ENCODE peak calls at places on chromosomes 1 and 21, in eight cellular contexts. K is stomach, G is transverse colon, R is upper lobe of left lung, V is HepG2, L is spleen, W is suprapubic skin, D is GM23338. M is an unnamed sample.

GRCh38 chr1:72670902-72671301 is 388.6 kb upstream of the NEGR1 start:
- DNase-seq in V (no peak), K (no peak), L (no peak), W (no peak), R (no peak), G (no peak), D (peak; percentile 68), M (no peak)

GRCh38 chr1:94658221-94658620 is 116.7 kb upstream of the F3 start:
- DNase-seq in G (no peak), D (no peak), K (no peak), W (no peak), V (peak; percentile 19), R (no peak), L (no peak), M (no peak)

GRCh38 chr1:21335750-21336168 is 45.5 kb upstream of the ECE1 start:
- DNase-seq in D (no peak), L (peak; percentile 79), W (no peak), R (no peak), V (no peak), K (no peak), G (peak; percentile 17), M (no peak)

GRCh38 chr1:44250113-44250781 is 37.0 kb downstream of the DMAP1 start:
- DNase-seq in D (no peak), V (no peak), G (no peak), K (no peak), L (peak; percentile 71), R (no peak), W (no peak), M (no peak)

GRCh38 chr1:41666991-41667631 is 182.6 kb upstream of the EDN2 start:
- DNase-seq in W (no peak), D (no peak), L (peak; percentile 84), R (no peak), V (no peak), G (peak; percentile 43), K (peak; percentile 57), M (peak; percentile 60)

GRCh38 chr1:64396817-64397216 is 73.1 kb upstream of the CACHD1 start:
- DNase-seq in R (no peak), K (no peak), W (no peak), V (no peak), G (no peak), L (no peak), D (peak; percentile 77), M (no peak)

GRCh38 chr1:182120411-182121258 is 59.1 kb upstream of the ZNF648 start:
- DNase-seq in D (no peak), G (peak; percentile 39), L (no peak), W (no peak), V (peak; percentile 91), R (peak; percentile 41), K (peak; percentile 84), M (no peak)

GRCh38 chr1:234069760-234070159 is 165.3 kb downstream of the SLC35F3 start:
- DNase-seq in R (no peak), D (peak; percentile 38), V (no peak), W (no peak), G (no peak), K (no peak), L (no peak), M (no peak)

GRCh38 chr1:1168156-1168450 is 5.6 kb upstream of the TTLL10 start:
- DNase-seq in V (no peak), K (no peak), G (peak; percentile 10), L (peak; percentile 61), R (no peak), D (no peak), W (no peak), M (no peak)

GRCh38 chr1:185837711-185838110 is 103.5 kb downstream of the HMCN1 start:
- DNase-seq in D (no peak), L (no peak), G (no peak), W (no peak), R (no peak), K (no peak), V (no peak), M (no peak)

GRCh38 chr1:234702342-234703000 is 92.5 kb upstream of the IRF2BP2 start:
- DNase-seq in K (no peak), D (no peak), W (peak; percentile 85), G (no peak), L (no peak), R (no peak), V (no peak), M (no peak)

GRCh38 chr1:112674986-112675727 is 698 bp downstream of the MOV10 start:
- DNase-seq in G (peak; percentile 53), R (no peak), W (no peak), V (peak; percentile 14), L (peak; percentile 90), K (no peak), D (peak; percentile 82), M (no peak)

GRCh38 chr1:225422795-225423517 is 4.9 kb downstream of the LBR start:
- DNase-seq in D (no peak), V (no peak), K (no peak), R (no peak), L (no peak), W (no peak), G (no peak), M (no peak)

GRCh38 chr1:4653796-4654715 is at the start of gene AJAP1:
- DNase-seq in R (no peak), V (no peak), L (no peak), W (no peak), G (no peak), D (no peak), K (no peak), M (no peak)

GRCh38 chr1:113980120-113980519 is 846 bp downstream of the OLFML3 start:
- DNase-seq in K (peak; percentile 39), W (no peak), R (no peak), V (no peak), L (peak; percentile 77), G (peak; percentile 41), D (no peak), M (no peak)

DNA sequence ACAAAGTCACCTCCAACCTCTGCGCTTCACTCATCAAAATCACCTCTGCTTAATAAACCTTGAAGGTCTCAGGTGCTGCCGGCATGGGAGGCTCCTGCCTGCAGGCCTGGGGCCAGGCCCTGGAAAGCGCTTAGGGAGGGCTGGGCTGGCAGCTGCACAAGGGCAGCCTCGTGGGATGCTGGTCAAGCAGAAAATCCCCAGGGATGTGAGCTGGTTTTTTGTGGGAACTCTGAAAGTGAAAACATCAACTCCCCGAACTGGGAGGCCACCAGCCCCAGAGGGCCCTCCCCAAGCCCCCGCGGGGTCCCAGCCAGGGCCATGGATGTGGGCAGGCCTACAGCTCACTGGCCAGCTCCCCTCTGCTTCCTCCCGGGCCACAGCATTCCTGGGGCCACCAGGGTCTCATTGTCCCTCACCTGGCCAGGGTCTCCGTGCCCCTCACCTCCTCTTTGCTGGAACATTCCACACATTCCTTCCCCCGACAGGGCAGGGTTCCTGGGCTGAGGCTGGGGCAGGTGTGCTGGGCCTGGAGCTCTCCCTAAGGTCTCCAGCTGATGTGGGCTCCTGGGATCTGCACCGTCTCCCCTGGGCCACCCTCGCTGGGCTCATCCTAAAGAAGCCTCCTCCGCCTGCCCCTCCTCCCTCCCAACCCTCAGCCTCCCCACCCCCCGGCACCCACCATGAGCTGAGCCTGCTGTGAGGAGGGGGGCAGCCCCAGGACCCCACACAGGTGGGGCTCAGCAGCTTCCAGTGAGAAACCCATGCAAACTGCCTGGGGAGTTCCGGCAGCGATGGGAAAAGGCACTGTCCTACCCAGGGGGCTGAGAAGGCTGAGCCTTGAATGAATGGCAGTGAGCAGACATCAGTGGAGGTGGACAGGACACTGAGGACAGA is 36.0 kb upstream of the POFUT2 start:
- DNase-seq in R (no peak), D (peak; percentile 68), W (peak; percentile 57), K (no peak), L (peak; percentile 54), G (no peak), V (no peak), M (no peak)
- H3K27ac ChIP-seq in R (peak overlapping the region; percentile 88), D (no peak overlapping the region), W (peak overlapping the region; percentile 20), K (no peak overlapping the region), L (no peak overlapping the region), G (no peak overlapping the region), V (no peak overlapping the region), M (no peak overlapping the region)

DNA sequence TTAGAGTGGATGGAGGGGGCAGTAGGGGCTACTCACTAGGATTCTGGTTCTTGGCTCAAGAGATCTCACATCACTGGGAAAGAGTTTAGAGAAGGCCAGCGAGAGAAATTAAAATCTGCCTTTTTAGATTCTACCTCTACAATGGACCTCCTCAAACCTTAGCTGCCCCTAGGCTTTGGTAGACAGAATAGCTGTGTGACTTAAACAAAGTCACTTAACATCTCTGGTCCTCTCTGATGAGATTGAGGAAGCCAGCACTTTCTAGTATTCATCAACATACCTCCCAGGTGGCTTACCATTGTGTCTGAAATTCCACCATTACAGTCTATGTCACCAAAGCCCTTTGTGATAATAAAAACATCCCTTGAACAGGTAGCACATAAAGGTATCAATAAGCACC is 18.7 kb downstream of the AADACL4 start:
- DNase-seq in G (no peak), K (no peak), V (no peak), L (no peak), W (no peak), D (no peak), R (no peak), M (no peak)
- TF ChIP-seq POLR2AphosphoS5 in G (no peak), K (no peak), V (no peak), L (no peak), W (no peak), D (no peak), R (no peak), M (no peak)

GRCh38 chr1:61261585-61261984 is 179.2 kb downstream of the NFIA start:
- DNase-seq in K (no peak), G (no peak), W (no peak), L (no peak), D (no peak), V (no peak), R (no peak), M (no peak)

GRCh38 chr1:61265665-61266064 is 183.3 kb downstream of the NFIA start:
- DNase-seq in R (no peak), L (no peak), K (no peak), V (no peak), G (no peak), W (no peak), D (no peak), M (no peak)

GRCh38 chr1:61263905-61264824 is 181.8 kb downstream of the NFIA start:
- DNase-seq in W (no peak), G (no peak), K (no peak), V (no peak), R (no peak), D (no peak), L (no peak), M (no peak)

GRCh38 chr1:61266738-61267137 is 184.4 kb downstream of the NFIA start:
- DNase-seq in G (no peak), V (no peak), L (no peak), D (no peak), R (no peak), K (no peak), W (no peak), M (no peak)

DNA sequence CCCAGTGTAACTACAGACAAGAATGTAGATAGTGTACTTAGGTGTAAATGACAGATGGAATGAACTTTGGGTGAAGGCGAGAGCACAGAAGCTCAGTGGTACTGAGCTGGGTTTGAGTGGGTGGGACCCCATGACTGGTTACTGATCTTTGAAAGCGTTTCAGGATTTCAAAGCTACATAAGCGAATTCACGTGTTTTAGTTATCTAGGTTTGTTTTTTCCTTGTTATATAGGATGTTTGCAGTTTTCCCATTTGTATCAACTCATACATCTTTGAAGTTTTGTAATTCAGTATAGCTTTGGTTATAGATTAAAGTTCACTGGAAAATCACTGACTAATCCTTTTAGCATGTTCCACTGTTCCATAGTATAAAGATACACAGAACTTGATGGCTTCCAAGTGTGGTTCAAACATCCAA is 182.5 kb downstream of the NFIA start:
- DNase-seq in G (no peak), W (no peak), V (peak; percentile 87), R (no peak), L (no peak), K (no peak), D (no peak), M (no peak)
- H3K27ac ChIP-seq in G (no peak overlapping the region), W (no peak overlapping the region), V (peak overlapping the region; percentile 62), R (no peak overlapping the region), L (no peak overlapping the region), K (no peak overlapping the region), D (no peak overlapping the region), M (no peak overlapping the region)

GRCh38 chr1:8358897-8359616 is 41.1 kb downstream of the SLC45A1 start:
- DNase-seq in V (no peak), D (no peak), G (no peak), R (no peak), W (no peak), K (no peak), L (no peak), M (no peak)
- TF ChIP-seq POLR2AphosphoS5 in V (no peak), D (no peak), G (no peak), R (no peak), W (no peak), K (no peak), L (peak; percentile 38), M (no peak)

M was measured in breast epithelium.